ENCODE peak calls at places on chromosomes 6 and 20, in six cellular contexts. G is stimulated activated naive B cell treated with anti-CD40 and anti-IgM and Interleukin-4, amounts not matched to agents 10 μg/mL and 1 μg/mL and 100 μg/mL, for 72 hours; J is activated naive CD8-positive, alpha-beta T cell treated with anti-CD3 and anti-CD28 coated beads, Interleukin-2, amount 50 U/mL, for 24 hours; F is DND-41; W is right lobe of liver; S is GM23338. A is an unnamed sample.
A peak's percentile ranks its signal among the peaks of the same experiment; 100 is the strongest.

GRCh38 chr20:12166053-12166717 is 248.5 kb downstream of the BTBD3 start:
- ATAC-seq in W (no peak), S (no peak), J (no peak), F (no peak), G (peak; percentile 53), A (no peak)

GRCh38 chr6:160238786-160239751 is 19.6 kb downstream of the SLC22A2 start:
- ATAC-seq in J (no peak), S (no peak), F (no peak), W (no peak), G (no peak), A (no peak)

GRCh38 chr6:28090902-28091586 is 10.7 kb downstream of the ZNF165 start:
- ATAC-seq in J (no peak), F (peak; percentile 62), W (peak; percentile 35), G (no peak), S (no peak), A (no peak)

GRCh38 chr6:89432875-89433636 is at the start of gene ANKRD6:
- ATAC-seq in G (peak; percentile 92), F (peak; percentile 97), J (peak; percentile 96), S (peak; percentile 94), W (peak; percentile 99), A (peak; percentile 95)

GRCh38 chr6:54786154-54786553 is 60.4 kb upstream of the FAM83B start:
- ATAC-seq in J (no peak), W (no peak), G (no peak), S (no peak), F (no peak), A (no peak)

GRCh38 chr20:8361008-8361652 is 229.1 kb downstream of the PLCB1 start:
- ATAC-seq in F (no peak), J (peak; percentile 94), S (peak; percentile 39), G (peak; percentile 92), W (peak; percentile 66), A (peak; percentile 60)

GRCh38 chr20:1894951-1895673 is at the start of gene SIRPA:
- ATAC-seq in J (peak; percentile 42), G (no peak), F (peak; percentile 78), S (peak; percentile 28), W (peak; percentile 31), A (no peak)

GRCh38 chr6:30507849-30508843 is 18.8 kb downstream of the HLA-E start:
- ATAC-seq in S (no peak), G (peak; percentile 90), F (no peak), W (peak; percentile 45), J (peak; percentile 44), A (peak; percentile 93)

GRCh38 chr6:44264154-44265002 is 973 bp downstream of the NFKBIE start:
- ATAC-seq in G (peak; percentile 44), W (peak; percentile 4), F (peak; percentile 25), S (peak; percentile 9), J (peak; percentile 21), A (peak; percentile 70)

GRCh38 chr6:96704713-96705112 is 132.6 kb downstream of the GPR63 start:
- ATAC-seq in J (peak; percentile 81), S (no peak), W (no peak), F (peak; percentile 47), G (no peak), A (no peak)

GRCh38 chr6:108735310-108735990 is 112.8 kb upstream of the ARMC2 start:
- ATAC-seq in G (no peak), S (no peak), J (no peak), F (no peak), W (no peak), A (no peak)

GRCh38 chr6:9646346-9647042 is 768.4 kb downstream of the TFAP2A start:
- ATAC-seq in W (no peak), G (no peak), S (no peak), F (no peak), J (no peak), A (peak; percentile 20)

A was measured in stimulated activated memory B cell treated with anti-CD40 and anti-IgM and Interleukin-4, amounts not matched to agents 10 μg/mL and 1 μg/mL and 100 μg/mL, for 72 hours.